ENCODE peak calls at places on chromosomes 11 and 22, in six cellular contexts. W is stimulated activated CD4-positive, alpha-beta T cell treated with anti-CD3 and anti-CD28 coated beads, TNF-alpha, amount 100 ng/mL, for 4 hours; I is psoas muscle; M is upper lobe of right lung; X is T follicular helper cell; G is PC-9. Q is an unnamed sample.

GRCh38 chr11:106495046-106495445 is 417.6 kb downstream of the AASDHPPT start:
- DNase-seq in W (no peak), I (no peak), M (no peak), X (no peak), G (peak; percentile 62), Q (peak; percentile 45)

GRCh38 chr11:132126973-132127900 is 756.8 kb downstream of the NTM start:
- DNase-seq in W (no peak), I (no peak), M (no peak), X (no peak), G (no peak), Q (peak; percentile 86)

GRCh38 chr11:111733655-111734088 is 32.5 kb downstream of the PPP2R1B start:
- DNase-seq in W (no peak), I (peak; percentile 74), M (peak; percentile 60), X (no peak), G (no peak), Q (peak; percentile 9)

GRCh38 chr11:33040127-33040861 is 922 bp downstream of the TCP11L1 start:
- DNase-seq in W (peak; percentile 7), I (no peak), M (no peak), X (peak; percentile 31), G (no peak), Q (peak; percentile 14)

GRCh38 chr11:35272391-35272821 is 133.4 kb downstream of the CD44 start:
- DNase-seq in W (no peak), I (no peak), M (no peak), X (no peak), G (no peak), Q (peak; percentile 22)

GRCh38 chr22:22753526-22754267 is 109.3 kb downstream of the GGTLC2 start:
- DNase-seq in W (peak; percentile 59), I (no peak), M (no peak), X (peak; percentile 71), G (peak; percentile 39), Q (peak; percentile 10)

GRCh38 chr11:127074151-127074761 is 73.7 kb upstream of the KIRREL3 start:
- DNase-seq in W (no peak), I (no peak), M (no peak), X (no peak), G (peak; percentile 37), Q (peak; percentile 84)

GRCh38 chr22:39147335-39148023 is 5.0 kb downstream of the CBX7 start:
- DNase-seq in W (no peak), I (no peak), M (peak; percentile 47), X (no peak), G (no peak), Q (no peak)

GRCh38 chr11:108253176-108253575 is 30.3 kb downstream of the ATM start:
- DNase-seq in W (no peak), I (no peak), M (no peak), X (no peak), G (no peak), Q (peak; percentile 5)

GRCh38 chr11:96012086-96012824 is 88.3 kb upstream of the MTMR2 start:
- DNase-seq in W (no peak), I (no peak), M (no peak), X (peak; percentile 61), G (peak; percentile 65), Q (peak; percentile 95)

GRCh38 chr11:6864436-6864835 is 1.6 kb downstream of the OR10A2 start:
- DNase-seq in W (no peak), I (no peak), M (no peak), X (no peak), G (no peak), Q (peak; percentile 17)

GRCh38 chr11:3220101-3220500 is 1.5 kb upstream of the MRGPRG start:
- DNase-seq in W (no peak), I (no peak), M (no peak), X (no peak), G (no peak), Q (no peak)

GRCh38 chr22:49489821-49490220 is 337.9 kb downstream of the BRD1 start:
- DNase-seq in W (no peak), I (no peak), M (no peak), X (no peak), G (no peak), Q (no peak)

GRCh38 chr11:13463779-13464290 is 813 bp upstream of the BTBD10 start:
- DNase-seq in W (no peak), I (no peak), M (no peak), X (no peak), G (no peak), Q (no peak)

GRCh38 chr11:74686792-74687191 is 44.4 kb downstream of the CHRDL2 start:
- DNase-seq in W (no peak), I (peak; percentile 16), M (peak; percentile 45), X (no peak), G (no peak), Q (peak; percentile 55)

Q was measured in RPMI7951.